ENCODE peak calls at places on chromosomes 16 and 17, in seven cellular contexts. R is bronchial epithelial cell, E is nephron progenitor cell, K is H9, N is mesothelial cell of epicardium, X is gastrocnemius medialis, W is PC-3. V is an unnamed sample.

GRCh38 chr17:75006653-75007052 is 5.8 kb upstream of the MRPL58 start:
- DNase-seq in R (no peak), E (no peak), K (no peak), N (no peak), X (no peak), W (peak; percentile 26), V (no peak)

GRCh38 chr17:64773386-64773835 is 111.3 kb upstream of the SMURF2 start:
- DNase-seq in R (no peak), E (no peak), K (no peak), N (no peak), X (no peak), W (no peak), V (no peak)

GRCh38 chr17:50906443-50906842 is 40.3 kb upstream of the TOB1 start:
- DNase-seq in R (no peak), E (no peak), K (no peak), N (no peak), X (no peak), W (no peak), V (no peak)

GRCh38 chr16:3364774-3365427 is 9.2 kb downstream of the OR2C1 start:
- DNase-seq in R (peak; percentile 79), E (no peak), K (peak; percentile 36), N (no peak), X (peak; percentile 71), W (peak; percentile 90), V (peak; percentile 65)

GRCh38 chr17:5661486-5662125 is 77.3 kb upstream of the NLRP1 start:
- DNase-seq in R (no peak), E (peak; percentile 26), K (peak; percentile 53), N (no peak), X (no peak), W (no peak), V (no peak)

GRCh38 chr16:83660282-83660681 is 147.5 kb upstream of the HSBP1 start:
- DNase-seq in R (no peak), E (no peak), K (no peak), N (no peak), X (no peak), W (no peak), V (no peak)

GRCh38 chr17:77371888-77372443 is 231.2 kb downstream of the SEC14L1 start:
- DNase-seq in R (no peak), E (no peak), K (no peak), N (no peak), X (no peak), W (no peak), V (no peak)

GRCh38 chr17:79011451-79012147 is 2.0 kb upstream of the CANT1 start:
- DNase-seq in R (peak; percentile 91), E (no peak), K (no peak), N (no peak), X (peak; percentile 3), W (peak; percentile 97), V (no peak)

GRCh38 chr17:65027305-65027704 is 29.2 kb downstream of the GNA13 start:
- DNase-seq in R (peak; percentile 85), E (no peak), K (peak; percentile 63), N (no peak), X (no peak), W (peak; percentile 96), V (no peak)

GRCh38 chr16:82603784-82604411 is 22.9 kb upstream of the CDH13 start:
- DNase-seq in R (peak; percentile 50), E (peak; percentile 48), K (peak; percentile 78), N (no peak), X (peak; percentile 58), W (peak; percentile 47), V (no peak)

GRCh38 chr17:48728232-48729231 is at the start of gene HOXB13:
- DNase-seq in R (no peak), E (peak; percentile 74), K (peak; percentile 81), N (peak; percentile 77), X (no peak), W (peak; percentile 94), V (no peak)

GRCh38 chr17:74723891-74724290 is 11.2 kb upstream of the CD300LF start:
- DNase-seq in R (no peak), E (no peak), K (no peak), N (no peak), X (no peak), W (no peak), V (no peak)

GRCh38 chr17:39787038-39787437 is 49.3 kb downstream of the GRB7 start:
- DNase-seq in R (no peak), E (no peak), K (no peak), N (no peak), X (no peak), W (no peak), V (no peak)

GRCh38 chr17:39144414-39144813 is 7.0 kb downstream of the PLXDC1 start:
- DNase-seq in R (peak; percentile 85), E (no peak), K (no peak), N (no peak), X (peak; percentile 90), W (peak; percentile 22), V (no peak)

GRCh38 chr16:57256601-57257395 is 11.7 kb downstream of the ARL2BP start:
- DNase-seq in R (no peak), E (no peak), K (no peak), N (no peak), X (no peak), W (no peak), V (no peak)

GRCh38 chr16:68884867-68885266 is 41.5 kb downstream of the TANGO6 start:
- DNase-seq in R (no peak), E (no peak), K (no peak), N (no peak), X (no peak), W (no peak), V (no peak)

GRCh38 chr16:30535106-30535776 is 583 bp upstream of the ZNF747 start:
- DNase-seq in R (peak; percentile 33), E (no peak), K (peak; percentile 56), N (no peak), X (no peak), W (peak; percentile 19), V (no peak)

GRCh38 chr17:79707931-79708891 is 22.5 kb upstream of the ENPP7 start:
- DNase-seq in R (peak; percentile 6), E (peak; percentile 81), K (peak; percentile 79), N (no peak), X (no peak), W (peak; percentile 73), V (peak; percentile 61)

GRCh38 chr17:20171741-20172377 is 162.7 kb downstream of the SPECC1 start:
- DNase-seq in R (no peak), E (no peak), K (no peak), N (no peak), X (no peak), W (no peak), V (no peak)

GRCh38 chr17:29582254-29582765 is 7.1 kb downstream of the GIT1 start:
- DNase-seq in R (no peak), E (no peak), K (no peak), N (no peak), X (no peak), W (no peak), V (no peak)

GRCh38 chr16:56355786-56356275 is 69.5 kb downstream of the AMFR start:
- DNase-seq in R (no peak), E (no peak), K (peak; percentile 25), N (peak; percentile 13), X (peak; percentile 26), W (no peak), V (peak; percentile 6)

GRCh38 chr17:27756467-27757371 is 43.6 kb downstream of the NOS2 start:
- DNase-seq in R (peak; percentile 35), E (peak; percentile 77), K (peak; percentile 72), N (no peak), X (no peak), W (peak; percentile 66), V (no peak)

GRCh38 chr17:67800495-67800928 is 24.8 kb upstream of the BPTF start:
- DNase-seq in R (peak; percentile 55), E (peak; percentile 70), K (peak; percentile 93), N (no peak), X (peak; percentile 70), W (peak; percentile 91), V (peak; percentile 68)
- TF ChIP-seq CTCF in R (peak; percentile 79), E (peak; percentile 55), K (peak; percentile 80), N (no peak), X (peak; percentile 16), W (peak; percentile 92), V (no peak)

GRCh38 chr17:69908599-69909368 is 166.2 kb upstream of the KCNJ16 start:
- DNase-seq in R (no peak), E (no peak), K (no peak), N (no peak), X (no peak), W (no peak), V (no peak)
- TF ChIP-seq CTCF in R (no peak), E (no peak), K (no peak), N (no peak), X (no peak), W (no peak), V (no peak)

GRCh38 chr17:8872705-8873426 is 5.4 kb upstream of the PIK3R6 start:
- DNase-seq in R (no peak), E (no peak), K (no peak), N (no peak), X (no peak), W (no peak), V (no peak)
- TF ChIP-seq CTCF in R (no peak), E (no peak), K (no peak), N (no peak), X (no peak), W (no peak), V (no peak)

GRCh38 chr17:68782829-68783228 is 172.4 kb downstream of the ABCA8 start:
- DNase-seq in R (no peak), E (no peak), K (no peak), N (no peak), X (peak; percentile 61), W (no peak), V (no peak)

GRCh38 chr17:68789203-68789962 is 165.8 kb downstream of the ABCA8 start:
- DNase-seq in R (no peak), E (no peak), K (no peak), N (no peak), X (no peak), W (no peak), V (no peak)

GRCh38 chr17:68783861-68784260 is 171.3 kb downstream of the ABCA8 start:
- DNase-seq in R (no peak), E (no peak), K (no peak), N (no peak), X (no peak), W (peak; percentile 25), V (no peak)

GRCh38 chr17:68784431-68784830 is 170.8 kb downstream of the ABCA8 start:
- DNase-seq in R (no peak), E (no peak), K (no peak), N (no peak), X (no peak), W (no peak), V (no peak)

DNA sequence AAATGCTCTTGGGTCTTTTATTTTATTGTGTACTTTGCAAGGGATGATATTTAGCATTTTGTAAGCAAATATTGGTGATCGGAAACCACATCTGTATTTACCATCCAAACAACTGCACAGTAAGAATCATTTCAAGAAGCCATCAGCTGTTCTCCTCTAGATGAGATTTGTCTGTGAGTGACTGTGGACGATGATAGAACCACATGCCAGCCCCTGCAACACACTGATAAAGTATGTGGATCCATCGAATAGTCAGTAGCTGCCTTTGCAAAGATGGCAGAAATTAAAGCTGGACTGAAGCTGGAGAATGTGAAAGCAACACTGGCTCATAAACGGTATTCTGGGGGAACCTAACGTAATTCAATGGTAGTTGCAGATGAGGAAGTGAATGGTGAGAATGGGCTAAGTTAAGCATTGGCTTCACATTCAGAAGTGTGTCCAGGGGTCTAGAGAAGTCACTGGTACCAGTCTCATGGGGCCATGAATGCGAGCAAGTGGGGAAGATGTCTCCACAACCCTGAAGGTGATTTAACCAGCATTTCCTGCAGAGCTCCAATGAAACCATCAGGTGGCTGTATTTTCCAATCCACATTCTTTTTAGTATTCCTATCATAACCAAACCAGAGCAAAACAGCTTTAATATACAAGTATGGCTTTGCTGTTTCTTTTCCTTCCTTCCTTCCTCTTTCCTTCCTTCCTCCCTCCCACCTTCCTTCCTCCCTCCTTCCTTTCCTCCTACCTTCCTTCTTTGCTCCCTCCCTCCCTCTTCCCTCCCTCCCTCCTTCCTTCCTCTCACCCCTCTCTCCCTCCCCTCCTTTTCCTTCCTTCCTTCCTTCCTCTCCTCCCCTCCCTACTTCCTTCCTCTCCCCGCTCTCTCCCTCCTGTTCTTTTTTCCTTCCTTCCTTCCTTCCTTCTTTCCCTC is 169.4 kb downstream of the ABCA8 start:
- DNase-seq in R (no peak), E (no peak), K (no peak), N (no peak), X (no peak), W (peak; percentile 22), V (no peak)
- TF ChIP-seq CTCF in R (no peak), E (no peak), K (no peak), N (no peak), X (no peak), W (peak; percentile 29), V (no peak)